ENCODE peak calls at places on chromosomes 4 and X, in four cellular contexts. X, K, C and U are unnamed samples.

GRCh38 chrX:41085883-41086626 is 810 bp downstream of the USP9X start:
- DNase-seq in K (no peak), X (peak), C (peak), U (peak)

GRCh38 chr4:150096625-150097024 is 18.4 kb downstream of the DCLK2 start:
- DNase-seq in K (no peak), X (no peak), C (no peak), U (no peak)

GRCh38 chrX:119990995-119991787 is 47.6 kb upstream of the NKAP start:
- DNase-seq in X (no peak), C (peak), K (peak), U (no peak)

GRCh38 chrX:130121505-130121800 is 11.2 kb upstream of the ELF4 start:
- DNase-seq in X (no peak), K (no peak), C (no peak), U (no peak)

GRCh38 chr4:152356428-152357034 is 179.4 kb downstream of the FBXW7 start:
- DNase-seq in K (no peak), C (no peak), X (peak), U (no peak)

GRCh38 chrX:63918611-63919010 is 133.6 kb upstream of the ARHGEF9 start:
- DNase-seq in C (no peak), X (no peak), K (no peak), U (peak)

GRCh38 chr4:82560853-82561744 is 689 bp downstream of the TMEM150C start:
- DNase-seq in C (peak), K (peak), X (no peak), U (no peak)

GRCh38 chr4:99832854-99833253 is 16.2 kb downstream of the DAPP1 start:
- DNase-seq in C (no peak), K (no peak), X (no peak), U (no peak)

GRCh38 chr4:75643651-75644050 is 13.3 kb upstream of the CDKL2 start:
- DNase-seq in C (no peak), K (no peak), X (no peak), U (no peak)

GRCh38 chr4:100100985-100101384 is 89.3 kb downstream of the DDIT4L start:
- DNase-seq in C (no peak), K (no peak), X (no peak), U (peak)

GRCh38 chrX:37347420-37347819 is 1.7 kb upstream of the PRRG1 start:
- DNase-seq in X (peak), C (no peak), K (no peak), U (peak)

GRCh38 chr4:185093573-185093972 is 49.5 kb upstream of the SLC25A4 start:
- DNase-seq in C (no peak), K (no peak), X (no peak), U (no peak)

GRCh38 chr4:66750273-66750672 is 795.0 kb downstream of the CENPC start:
- DNase-seq in K (no peak), C (no peak), X (no peak), U (no peak)

DNA sequence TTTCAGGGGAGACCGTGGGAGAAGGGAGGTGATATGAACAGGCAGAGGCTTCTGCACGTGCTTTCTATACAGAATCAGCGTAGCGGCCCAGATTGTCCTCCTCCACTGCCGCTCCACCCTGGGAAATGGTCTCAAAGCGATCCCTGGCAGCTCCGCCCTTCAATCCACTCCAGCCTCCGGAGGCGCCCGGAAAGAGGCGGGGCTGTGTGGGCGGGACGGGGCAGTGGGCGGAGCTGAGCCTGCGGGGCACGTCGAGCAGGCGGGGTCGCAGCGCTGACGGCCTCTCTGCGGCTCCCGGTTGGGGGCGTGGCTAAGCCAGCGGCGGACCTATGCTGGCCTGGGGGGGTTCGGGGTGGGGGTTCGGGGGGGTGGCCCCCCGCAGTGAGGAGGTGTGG is 210 bp upstream of the SMIM10L2A start:
- DNase-seq in X (peak), C (peak), K (peak), U (peak)
- H4K5ac ChIP-seq in X (no peak), C (no peak), K (no peak), U (no peak)

GRCh38 chr4:158763462-158763861 is 5.4 kb upstream of the FNIP2 start:
- DNase-seq in X (no peak), K (no peak), C (no peak), U (no peak)

GRCh38 chr4:158758703-158759102 is 10.1 kb upstream of the FNIP2 start:
- DNase-seq in X (no peak), K (no peak), C (no peak), U (no peak)

GRCh38 chr4:158758142-158758541 is 10.7 kb upstream of the FNIP2 start:
- DNase-seq in K (no peak), C (no peak), X (peak), U (no peak)

GRCh38 chr4:158756588-158756987 is 12.2 kb upstream of the FNIP2 start:
- DNase-seq in X (no peak), C (no peak), K (no peak), U (no peak)

GRCh38 chr4:158760866-158761265 is 8.0 kb upstream of the FNIP2 start:
- DNase-seq in X (peak), C (no peak), K (no peak), U (no peak)
- H4K5ac ChIP-seq in X (no peak), C (no peak), K (no peak), U (no peak)

DNA sequence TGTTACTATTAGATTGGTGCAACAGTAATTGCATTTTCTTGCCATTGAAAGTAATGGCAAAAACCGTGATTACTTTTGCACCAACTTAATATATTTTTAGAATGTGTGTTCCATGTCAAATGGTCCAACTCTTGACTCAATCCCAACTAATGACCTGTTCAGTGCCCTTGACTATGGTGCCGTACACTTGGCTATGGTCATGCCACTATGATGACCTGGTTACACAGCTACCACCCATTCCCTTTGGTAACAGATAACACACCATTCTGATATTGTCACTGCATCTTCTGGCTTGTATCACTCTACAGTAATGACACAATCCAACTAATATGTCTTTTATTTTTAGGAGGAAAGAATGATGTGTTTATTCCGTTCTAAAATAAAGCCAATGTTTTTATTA is 469.4 kb downstream of the DMD start:
- DNase-seq in X (no peak), C (no peak), K (no peak), U (no peak)
- H4K5ac ChIP-seq in X (no peak), C (no peak), K (no peak), U (no peak)

GRCh38 chr4:138338840-138339239 is 96.7 kb upstream of the SLC7A11 start:
- DNase-seq in X (no peak), K (no peak), C (no peak), U (no peak)

GRCh38 chr4:138330531-138330930 is 88.4 kb upstream of the SLC7A11 start:
- DNase-seq in C (no peak), K (no peak), X (peak), U (peak)

GRCh38 chr4:138329506-138330070 is 87.4 kb upstream of the SLC7A11 start:
- DNase-seq in C (no peak), X (no peak), K (no peak), U (no peak)

GRCh38 chr4:138334346-138335016 is 92.3 kb upstream of the SLC7A11 start:
- DNase-seq in K (no peak), X (no peak), C (no peak), U (no peak)
- H4K5ac ChIP-seq in K (no peak), X (no peak), C (no peak), U (no peak)

DNA sequence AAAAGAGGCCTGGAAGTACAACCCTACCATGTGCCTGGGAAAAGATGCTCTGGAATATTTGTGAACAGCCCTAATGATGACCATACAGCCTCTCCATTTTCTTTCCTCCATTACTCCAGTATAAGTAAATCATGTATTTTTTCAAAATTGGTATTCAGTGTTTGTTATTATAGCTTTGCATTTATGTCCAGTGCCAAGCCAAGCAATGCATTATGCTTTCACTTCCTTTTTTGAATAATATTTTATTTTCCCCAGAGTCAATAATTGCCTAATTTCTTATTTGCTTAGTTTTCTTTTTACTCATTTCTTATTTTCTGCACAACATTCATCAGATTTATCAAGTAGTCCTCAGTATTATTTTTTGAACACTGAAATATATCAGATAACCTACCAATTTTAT is 49.3 kb upstream of the EOLA2 start:
- DNase-seq in C (no peak), K (no peak), X (no peak), U (no peak)
- H4K5ac ChIP-seq in C (no peak), K (no peak), X (no peak), U (no peak)

DNA sequence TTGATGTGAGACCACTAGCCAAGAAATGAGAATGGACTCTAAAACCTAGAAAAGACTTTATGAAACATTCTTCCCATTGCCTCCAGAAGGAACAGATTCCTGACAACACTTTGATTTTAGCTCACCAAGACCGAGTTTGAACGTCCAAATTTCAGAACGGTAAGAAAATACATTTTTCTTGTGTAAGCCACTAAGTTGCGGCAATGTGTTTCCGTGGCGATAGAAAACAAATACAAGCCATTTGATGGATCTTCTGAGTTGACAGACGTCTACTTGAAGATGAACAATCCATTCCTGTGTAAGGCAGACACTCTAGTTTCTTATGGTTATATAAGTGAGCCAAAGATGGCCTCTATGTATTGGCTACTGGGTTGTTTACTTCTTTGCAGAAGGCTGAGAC is 52.5 kb downstream of the HS3ST1 start:
- DNase-seq in X (no peak), K (no peak), C (no peak), U (peak)
- H4K5ac ChIP-seq in X (no peak), K (no peak), C (no peak), U (no peak)

GRCh38 chr4:154961263-154961662 is 180.2 kb downstream of the RBM46 start:
- DNase-seq in X (no peak), K (no peak), C (no peak), U (no peak)

GRCh38 chr4:154960476-154960875 is 179.4 kb downstream of the RBM46 start:
- DNase-seq in K (no peak), C (no peak), X (no peak), U (no peak)

GRCh38 chr4:154959756-154960155 is 178.7 kb downstream of the RBM46 start:
- DNase-seq in X (no peak), C (no peak), K (no peak), U (no peak)

GRCh38 chr4:154958121-154958520 is 177.0 kb downstream of the RBM46 start:
- DNase-seq in K (no peak), C (no peak), X (no peak), U (no peak)

GRCh38 chr4:154958621-154959358 is 177.7 kb downstream of the RBM46 start:
- DNase-seq in C (no peak), X (no peak), K (no peak), U (no peak)
- H4K5ac ChIP-seq in C (no peak), X (no peak), K (no peak), U (no peak)

DNA sequence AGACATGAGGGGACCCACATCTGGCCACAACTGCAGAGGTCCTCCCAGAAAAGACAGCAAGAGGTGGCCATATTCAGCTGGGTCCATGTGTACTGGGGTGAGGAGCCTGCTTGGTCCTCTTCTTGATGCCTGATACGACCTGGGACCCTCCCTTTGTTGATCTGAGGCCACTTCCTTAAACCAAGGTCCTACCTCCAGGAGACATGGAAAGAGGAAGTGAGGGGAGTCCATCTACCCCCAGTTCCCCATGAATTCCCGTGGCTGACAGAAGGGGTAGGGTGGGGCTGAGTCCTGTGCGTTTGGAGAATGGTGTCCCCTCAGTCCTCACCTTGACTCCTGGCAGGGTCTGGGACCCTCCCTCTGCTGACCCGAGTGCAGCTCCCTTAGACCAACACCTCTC is 2.1 kb downstream of the MAGEA10 start:
- DNase-seq in K (no peak), X (no peak), C (no peak), U (no peak)
- H4K5ac ChIP-seq in K (no peak), X (no peak), C (no peak), U (no peak)